ENCODE peak calls at places on chromosomes 5 and 9, in seven cellular contexts. One of them, this sample, is unnamed.

GRCh38 chr9:77672183-77672582 is 24.1 kb upstream of the GNA14 start:
- DNase-seq in breast epithelium: no peak
- DNase-seq in tibial nerve: no peak
- DNase-seq in fibroblast of villous mesenchyme: no peak
- DNase-seq in fibroblast of pulmonary artery: no peak
- DNase-seq in sigmoid colon: no peak
- DNase-seq in fibroblast of the aortic adventitia: no peak
- DNase-seq in this sample: no peak

GRCh38 chr9:3659647-3660046 is 133.8 kb upstream of the RFX3 start:
- DNase-seq in tibial nerve: no peak
- DNase-seq in breast epithelium: no peak
- DNase-seq in sigmoid colon: no peak
- DNase-seq in fibroblast of pulmonary artery: no peak
- DNase-seq in fibroblast of the aortic adventitia: no peak
- DNase-seq in fibroblast of villous mesenchyme: no peak
- DNase-seq in this sample: no peak

GRCh38 chr5:177524941-177525655 is 8.3 kb upstream of the DDX41 start:
- DNase-seq in fibroblast of the aortic adventitia: no peak
- DNase-seq in fibroblast of villous mesenchyme: no peak
- DNase-seq in fibroblast of pulmonary artery: no peak
- DNase-seq in tibial nerve: no peak
- DNase-seq in breast epithelium: no peak
- DNase-seq in sigmoid colon: peak
- DNase-seq in this sample: no peak

GRCh38 chr5:72366324-72366976 is 46.3 kb downstream of the PTCD2 start:
- DNase-seq in fibroblast of pulmonary artery: peak
- DNase-seq in fibroblast of villous mesenchyme: peak
- DNase-seq in sigmoid colon: peak
- DNase-seq in fibroblast of the aortic adventitia: peak
- DNase-seq in tibial nerve: peak
- DNase-seq in breast epithelium: no peak
- DNase-seq in this sample: no peak

GRCh38 chr5:74575741-74576538 is 64.6 kb downstream of the ENC1 start:
- DNase-seq in fibroblast of pulmonary artery: peak
- DNase-seq in tibial nerve: no peak
- DNase-seq in sigmoid colon: no peak
- DNase-seq in fibroblast of villous mesenchyme: peak
- DNase-seq in fibroblast of the aortic adventitia: peak
- DNase-seq in breast epithelium: no peak
- DNase-seq in this sample: no peak

GRCh38 chr5:43313854-43314457 is 744 bp upstream of the HMGCS1 start:
- DNase-seq in breast epithelium: no peak
- DNase-seq in fibroblast of pulmonary artery: peak
- DNase-seq in tibial nerve: peak
- DNase-seq in fibroblast of villous mesenchyme: no peak
- DNase-seq in fibroblast of the aortic adventitia: no peak
- DNase-seq in sigmoid colon: no peak
- DNase-seq in this sample: no peak

GRCh38 chr9:121567142-121568100 is 67.8 kb upstream of the GGTA1 start:
- DNase-seq in fibroblast of villous mesenchyme: no peak
- DNase-seq in fibroblast of the aortic adventitia: peak
- DNase-seq in fibroblast of pulmonary artery: peak
- DNase-seq in tibial nerve: no peak
- DNase-seq in breast epithelium: no peak
- DNase-seq in sigmoid colon: peak
- DNase-seq in this sample: no peak

GRCh38 chr9:35728041-35728971 is 3.7 kb downstream of the TLN1 start:
- DNase-seq in fibroblast of villous mesenchyme: peak
- DNase-seq in fibroblast of pulmonary artery: peak
- DNase-seq in sigmoid colon: peak
- DNase-seq in breast epithelium: no peak
- DNase-seq in fibroblast of the aortic adventitia: peak
- DNase-seq in tibial nerve: peak
- DNase-seq in this sample: no peak

GRCh38 chr9:117258201-117258866 is 156.5 kb downstream of the ASTN2 start:
- DNase-seq in sigmoid colon: no peak
- DNase-seq in tibial nerve: no peak
- DNase-seq in fibroblast of villous mesenchyme: no peak
- DNase-seq in fibroblast of pulmonary artery: no peak
- DNase-seq in breast epithelium: no peak
- DNase-seq in fibroblast of the aortic adventitia: no peak
- DNase-seq in this sample: no peak

GRCh38 chr5:168295574-168296201 is 4.2 kb downstream of the WWC1 start:
- DNase-seq in fibroblast of pulmonary artery: peak
- DNase-seq in fibroblast of the aortic adventitia: peak
- DNase-seq in sigmoid colon: no peak
- DNase-seq in tibial nerve: no peak
- DNase-seq in fibroblast of villous mesenchyme: peak
- DNase-seq in breast epithelium: peak
- DNase-seq in this sample: no peak

GRCh38 chr9:110579763-110580255 is 268 bp upstream of the SVEP1 start:
- DNase-seq in tibial nerve: peak
- DNase-seq in fibroblast of villous mesenchyme: peak
- DNase-seq in fibroblast of the aortic adventitia: peak
- DNase-seq in breast epithelium: no peak
- DNase-seq in fibroblast of pulmonary artery: peak
- DNase-seq in sigmoid colon: peak
- DNase-seq in this sample: no peak

GRCh38 chr9:88197781-88198345 is 59.6 kb upstream of the SPATA31C2 start:
- DNase-seq in breast epithelium: no peak
- DNase-seq in fibroblast of pulmonary artery: peak
- DNase-seq in fibroblast of the aortic adventitia: peak
- DNase-seq in tibial nerve: no peak
- DNase-seq in sigmoid colon: no peak
- DNase-seq in fibroblast of villous mesenchyme: peak
- DNase-seq in this sample: no peak

GRCh38 chr5:110625376-110625999 is 101.0 kb downstream of the TMEM232 start:
- DNase-seq in sigmoid colon: no peak
- DNase-seq in tibial nerve: no peak
- DNase-seq in fibroblast of villous mesenchyme: peak
- DNase-seq in fibroblast of pulmonary artery: peak
- DNase-seq in breast epithelium: no peak
- DNase-seq in fibroblast of the aortic adventitia: peak
- DNase-seq in this sample: no peak

GRCh38 chr5:62206150-62206829 is 99.7 kb upstream of the KIF2A start:
- DNase-seq in breast epithelium: no peak
- DNase-seq in tibial nerve: no peak
- DNase-seq in fibroblast of villous mesenchyme: peak
- DNase-seq in fibroblast of pulmonary artery: peak
- DNase-seq in sigmoid colon: no peak
- DNase-seq in fibroblast of the aortic adventitia: no peak
- DNase-seq in this sample: no peak

GRCh38 chr5:23763170-23763569 is 255.8 kb downstream of the PRDM9 start:
- DNase-seq in fibroblast of pulmonary artery: no peak
- DNase-seq in breast epithelium: no peak
- DNase-seq in tibial nerve: no peak
- DNase-seq in fibroblast of villous mesenchyme: no peak
- DNase-seq in sigmoid colon: no peak
- DNase-seq in fibroblast of the aortic adventitia: no peak
- DNase-seq in this sample: no peak

GRCh38 chr9:115939065-115939765 is 214.4 kb upstream of the PAPPA start:
- DNase-seq in fibroblast of pulmonary artery: peak
- DNase-seq in fibroblast of the aortic adventitia: peak
- DNase-seq in breast epithelium: no peak
- DNase-seq in fibroblast of villous mesenchyme: peak
- DNase-seq in sigmoid colon: no peak
- DNase-seq in tibial nerve: no peak
- DNase-seq in this sample: no peak

GRCh38 chr5:170112876-170113516 is 7.3 kb downstream of the FOXI1 start:
- DNase-seq in breast epithelium: no peak
- DNase-seq in fibroblast of pulmonary artery: no peak
- DNase-seq in fibroblast of villous mesenchyme: no peak
- DNase-seq in fibroblast of the aortic adventitia: no peak
- DNase-seq in sigmoid colon: no peak
- DNase-seq in tibial nerve: no peak
- DNase-seq in this sample: no peak

GRCh38 chr9:87675466-87675865 is 50.5 kb upstream of the CTSL start:
- DNase-seq in tibial nerve: no peak
- DNase-seq in fibroblast of villous mesenchyme: no peak
- DNase-seq in sigmoid colon: no peak
- DNase-seq in breast epithelium: no peak
- DNase-seq in fibroblast of pulmonary artery: no peak
- DNase-seq in fibroblast of the aortic adventitia: no peak
- DNase-seq in this sample: no peak

GRCh38 chr5:143101134-143101533 is 302.4 kb downstream of the NR3C1 start:
- DNase-seq in sigmoid colon: no peak
- DNase-seq in breast epithelium: no peak
- DNase-seq in fibroblast of pulmonary artery: no peak
- DNase-seq in tibial nerve: no peak
- DNase-seq in fibroblast of villous mesenchyme: no peak
- DNase-seq in fibroblast of the aortic adventitia: no peak
- DNase-seq in this sample: no peak

GRCh38 chr5:35853652-35854051 is 3.0 kb upstream of the IL7R start:
- DNase-seq in sigmoid colon: no peak
- DNase-seq in fibroblast of pulmonary artery: no peak
- DNase-seq in breast epithelium: no peak
- DNase-seq in fibroblast of villous mesenchyme: no peak
- DNase-seq in tibial nerve: no peak
- DNase-seq in fibroblast of the aortic adventitia: no peak
- DNase-seq in this sample: no peak

GRCh38 chr5:127256886-127257597 is 33.6 kb upstream of the MEGF10 start:
- DNase-seq in fibroblast of pulmonary artery: no peak
- DNase-seq in fibroblast of villous mesenchyme: no peak
- DNase-seq in fibroblast of the aortic adventitia: no peak
- DNase-seq in sigmoid colon: no peak
- DNase-seq in breast epithelium: no peak
- DNase-seq in tibial nerve: no peak
- DNase-seq in this sample: no peak

GRCh38 chr9:108400267-108400666 is 455.5 kb downstream of the ACTL7B start:
- DNase-seq in tibial nerve: no peak
- DNase-seq in fibroblast of villous mesenchyme: no peak
- DNase-seq in fibroblast of pulmonary artery: no peak
- DNase-seq in sigmoid colon: no peak
- DNase-seq in fibroblast of the aortic adventitia: no peak
- DNase-seq in breast epithelium: no peak
- DNase-seq in this sample: no peak

GRCh38 chr5:103424453-103425205 is 138.0 kb downstream of the NUDT12 start:
- DNase-seq in breast epithelium: no peak
- DNase-seq in fibroblast of the aortic adventitia: peak
- DNase-seq in tibial nerve: no peak
- DNase-seq in fibroblast of pulmonary artery: peak
- DNase-seq in sigmoid colon: no peak
- DNase-seq in fibroblast of villous mesenchyme: peak
- DNase-seq in this sample: no peak

GRCh38 chr5:159616967-159617366 is 286.7 kb upstream of the IL12B start:
- DNase-seq in sigmoid colon: no peak
- DNase-seq in fibroblast of villous mesenchyme: no peak
- DNase-seq in tibial nerve: no peak
- DNase-seq in fibroblast of the aortic adventitia: peak
- DNase-seq in fibroblast of pulmonary artery: peak
- DNase-seq in breast epithelium: no peak
- DNase-seq in this sample: no peak

GRCh38 chr5:156934450-156935211 is 28.4 kb downstream of the TIMD4 start:
- DNase-seq in sigmoid colon: no peak
- DNase-seq in breast epithelium: no peak
- DNase-seq in fibroblast of villous mesenchyme: no peak
- DNase-seq in tibial nerve: peak
- DNase-seq in fibroblast of pulmonary artery: no peak
- DNase-seq in fibroblast of the aortic adventitia: no peak
- DNase-seq in this sample: no peak

GRCh38 chr5:65102826-65103673 is 334.3 kb downstream of the CWC27 start:
- DNase-seq in fibroblast of villous mesenchyme: peak
- DNase-seq in sigmoid colon: peak
- DNase-seq in tibial nerve: peak
- DNase-seq in fibroblast of pulmonary artery: peak
- DNase-seq in breast epithelium: peak
- DNase-seq in fibroblast of the aortic adventitia: peak
- DNase-seq in this sample: peak

GRCh38 chr9:136949817-136950655 is 2.0 kb upstream of the LCN12 start:
- DNase-seq in fibroblast of pulmonary artery: peak
- DNase-seq in tibial nerve: peak
- DNase-seq in sigmoid colon: peak
- DNase-seq in fibroblast of the aortic adventitia: peak
- DNase-seq in fibroblast of villous mesenchyme: peak
- DNase-seq in breast epithelium: peak
- DNase-seq in this sample: peak
- TF ChIP-seq CTCF in fibroblast of pulmonary artery: no peak
- TF ChIP-seq CTCF in tibial nerve: no peak
- TF ChIP-seq CTCF in sigmoid colon: peak
- TF ChIP-seq CTCF in fibroblast of the aortic adventitia: no peak
- TF ChIP-seq CTCF in fibroblast of villous mesenchyme: no peak
- TF ChIP-seq CTCF in breast epithelium: peak
- TF ChIP-seq CTCF in this sample: no peak

GRCh38 chr5:120405291-120405864 is 58.7 kb upstream of the PRR16 start:
- DNase-seq in fibroblast of the aortic adventitia: peak
- DNase-seq in sigmoid colon: no peak
- DNase-seq in fibroblast of villous mesenchyme: peak
- DNase-seq in fibroblast of pulmonary artery: peak
- DNase-seq in tibial nerve: no peak
- DNase-seq in breast epithelium: no peak
- DNase-seq in this sample: no peak
- TF ChIP-seq CTCF in fibroblast of the aortic adventitia: no peak
- TF ChIP-seq CTCF in sigmoid colon: no peak
- TF ChIP-seq CTCF in fibroblast of villous mesenchyme: no peak
- TF ChIP-seq CTCF in fibroblast of pulmonary artery: no peak
- TF ChIP-seq CTCF in tibial nerve: no peak
- TF ChIP-seq CTCF in breast epithelium: no peak
- TF ChIP-seq CTCF in this sample: no peak

GRCh38 chr9:12718482-12719026 is 25.4 kb downstream of the TYRP1 start:
- DNase-seq in fibroblast of villous mesenchyme: peak
- DNase-seq in breast epithelium: no peak
- DNase-seq in tibial nerve: no peak
- DNase-seq in fibroblast of the aortic adventitia: no peak
- DNase-seq in fibroblast of pulmonary artery: peak
- DNase-seq in sigmoid colon: no peak
- DNase-seq in this sample: no peak

GRCh38 chr9:12719431-12719830 is 26.2 kb downstream of the TYRP1 start:
- DNase-seq in tibial nerve: no peak
- DNase-seq in fibroblast of villous mesenchyme: peak
- DNase-seq in fibroblast of the aortic adventitia: peak
- DNase-seq in fibroblast of pulmonary artery: peak
- DNase-seq in sigmoid colon: no peak
- DNase-seq in breast epithelium: no peak
- DNase-seq in this sample: no peak

GRCh38 chr9:12715268-12715667 is 22.1 kb downstream of the TYRP1 start:
- DNase-seq in fibroblast of pulmonary artery: no peak
- DNase-seq in fibroblast of the aortic adventitia: no peak
- DNase-seq in tibial nerve: no peak
- DNase-seq in breast epithelium: no peak
- DNase-seq in fibroblast of villous mesenchyme: no peak
- DNase-seq in sigmoid colon: no peak
- DNase-seq in this sample: no peak

GRCh38 chr9:12717907-12718306 is 24.7 kb downstream of the TYRP1 start:
- DNase-seq in fibroblast of villous mesenchyme: no peak
- DNase-seq in fibroblast of the aortic adventitia: no peak
- DNase-seq in breast epithelium: no peak
- DNase-seq in tibial nerve: no peak
- DNase-seq in sigmoid colon: no peak
- DNase-seq in fibroblast of pulmonary artery: no peak
- DNase-seq in this sample: no peak

GRCh38 chr9:12716823-12717222 is 23.6 kb downstream of the TYRP1 start:
- DNase-seq in fibroblast of villous mesenchyme: no peak
- DNase-seq in fibroblast of the aortic adventitia: no peak
- DNase-seq in breast epithelium: no peak
- DNase-seq in tibial nerve: no peak
- DNase-seq in fibroblast of pulmonary artery: no peak
- DNase-seq in sigmoid colon: no peak
- DNase-seq in this sample: no peak
- TF ChIP-seq CTCF in fibroblast of villous mesenchyme: no peak
- TF ChIP-seq CTCF in fibroblast of the aortic adventitia: no peak
- TF ChIP-seq CTCF in breast epithelium: no peak
- TF ChIP-seq CTCF in tibial nerve: no peak
- TF ChIP-seq CTCF in fibroblast of pulmonary artery: no peak
- TF ChIP-seq CTCF in sigmoid colon: no peak
- TF ChIP-seq CTCF in this sample: no peak

GRCh38 chr9:79155308-79155707 is 416.5 kb upstream of the TLE4 start:
- DNase-seq in breast epithelium: no peak
- DNase-seq in fibroblast of villous mesenchyme: no peak
- DNase-seq in tibial nerve: no peak
- DNase-seq in fibroblast of pulmonary artery: no peak
- DNase-seq in sigmoid colon: no peak
- DNase-seq in fibroblast of the aortic adventitia: no peak
- DNase-seq in this sample: no peak
- TF ChIP-seq CTCF in breast epithelium: no peak
- TF ChIP-seq CTCF in fibroblast of villous mesenchyme: no peak
- TF ChIP-seq CTCF in tibial nerve: no peak
- TF ChIP-seq CTCF in fibroblast of pulmonary artery: no peak
- TF ChIP-seq CTCF in sigmoid colon: no peak
- TF ChIP-seq CTCF in fibroblast of the aortic adventitia: no peak
- TF ChIP-seq CTCF in this sample: no peak